ENCODE peak calls at places on chromosomes 11 and 22, in six cellular contexts. I, Z, P, G, B and D are unnamed samples.

GRCh38 chr11:12019337-12019736 is 10.9 kb upstream of the DKK3 start:
- DNase-seq in B (peak; percentile 61), P (peak; percentile 87), G (no peak), Z (no peak), I (no peak), D (no peak)

GRCh38 chr11:1516273-1517067 is 29.9 kb upstream of the MOB2 start:
- DNase-seq in Z (peak; percentile 13), G (no peak), I (no peak), B (no peak), P (peak; percentile 61), D (no peak)

GRCh38 chr11:74468058-74468457 is 709 bp upstream of the KCNE3 start:
- DNase-seq in B (no peak), P (no peak), G (no peak), Z (no peak), I (peak; percentile 71), D (no peak)

GRCh38 chr11:19060629-19061028 is at the start of gene MRGPRX2:
- DNase-seq in B (no peak), Z (no peak), P (no peak), I (no peak), G (no peak), D (no peak)

GRCh38 chr11:128796275-128796674 is 70.8 kb downstream of the KCNJ1 start:
- DNase-seq in I (no peak), Z (no peak), B (no peak), P (peak; percentile 79), G (no peak), D (no peak)

GRCh38 chr11:37504925-37505324 is 906.9 kb upstream of the RAG2 start:
- DNase-seq in P (peak; percentile 95), B (no peak), Z (no peak), G (no peak), I (no peak), D (no peak)

GRCh38 chr22:19972251-19972650 is 30.6 kb upstream of the TXNRD2 start:
- DNase-seq in G (no peak), B (no peak), I (no peak), P (no peak), Z (no peak), D (no peak)

GRCh38 chr22:46521994-46522393 is 15.4 kb downstream of the CELSR1 start:
- DNase-seq in I (no peak), G (no peak), B (no peak), P (no peak), Z (no peak), D (no peak)

GRCh38 chr11:93537022-93537421 is 6.2 kb downstream of the SMCO4 start:
- DNase-seq in B (peak; percentile 75), I (no peak), P (no peak), Z (no peak), G (peak; percentile 52), D (peak; percentile 67)

GRCh38 chr22:28442951-28443876 is 236.4 kb downstream of the TTC28 start:
- DNase-seq in I (peak; percentile 39), B (peak; percentile 72), Z (peak; percentile 63), G (peak; percentile 70), P (peak; percentile 76), D (peak; percentile 78)

GRCh38 chr22:19877626-19878339 is 23.1 kb upstream of the GNB1L start:
- DNase-seq in G (peak; percentile 10), Z (peak; percentile 15), B (peak; percentile 31), P (peak; percentile 58), I (no peak), D (no peak)

DNA sequence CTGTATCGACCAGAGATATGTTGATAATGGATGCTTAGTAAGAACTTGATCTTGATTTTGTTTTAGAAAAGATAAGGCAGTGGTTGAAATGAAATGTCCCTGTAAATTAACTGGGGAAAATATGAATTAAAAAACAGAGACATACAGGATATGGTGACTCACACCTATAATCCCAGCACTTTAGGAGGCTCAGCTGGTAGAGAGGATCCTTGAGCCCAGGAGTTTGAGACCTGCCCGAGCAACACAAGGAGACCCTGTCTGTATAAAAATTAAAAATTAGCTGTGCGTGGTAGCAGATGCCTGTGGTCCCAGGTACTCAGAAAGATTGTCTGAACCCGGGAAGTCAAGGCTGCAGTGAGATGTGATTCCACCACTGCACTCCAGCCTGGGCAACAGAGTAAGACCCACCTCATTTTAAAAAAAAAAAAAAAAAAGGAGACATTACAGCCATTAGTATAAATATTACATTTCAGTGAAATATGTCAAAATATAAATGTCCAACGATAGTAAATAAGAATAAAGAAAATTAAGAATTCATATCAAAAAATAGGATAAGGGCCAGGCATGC is 4.6 kb downstream of the PICALM start:
- DNase-seq in B (no peak), P (peak; percentile 54), G (no peak), I (peak; percentile 26), Z (no peak), D (no peak)
- H3K4me3 ChIP-seq in B (peak overlapping the region; percentile 81), P (no peak overlapping the region), G (peak overlapping the region; percentile 100), I (peak overlapping the region; percentile 19), Z (no peak overlapping the region), D (peak overlapping the region; percentile 92)

GRCh38 chr22:37232140-37232998 is 11.7 kb downstream of the RAC2 start:
- DNase-seq in B (no peak), G (no peak), Z (no peak), I (no peak), P (no peak), D (no peak)
- H3K4me3 ChIP-seq in B (no peak overlapping the region), G (no peak overlapping the region), Z (no peak overlapping the region), I (no peak overlapping the region), P (no peak overlapping the region), D (no peak overlapping the region)

DNA sequence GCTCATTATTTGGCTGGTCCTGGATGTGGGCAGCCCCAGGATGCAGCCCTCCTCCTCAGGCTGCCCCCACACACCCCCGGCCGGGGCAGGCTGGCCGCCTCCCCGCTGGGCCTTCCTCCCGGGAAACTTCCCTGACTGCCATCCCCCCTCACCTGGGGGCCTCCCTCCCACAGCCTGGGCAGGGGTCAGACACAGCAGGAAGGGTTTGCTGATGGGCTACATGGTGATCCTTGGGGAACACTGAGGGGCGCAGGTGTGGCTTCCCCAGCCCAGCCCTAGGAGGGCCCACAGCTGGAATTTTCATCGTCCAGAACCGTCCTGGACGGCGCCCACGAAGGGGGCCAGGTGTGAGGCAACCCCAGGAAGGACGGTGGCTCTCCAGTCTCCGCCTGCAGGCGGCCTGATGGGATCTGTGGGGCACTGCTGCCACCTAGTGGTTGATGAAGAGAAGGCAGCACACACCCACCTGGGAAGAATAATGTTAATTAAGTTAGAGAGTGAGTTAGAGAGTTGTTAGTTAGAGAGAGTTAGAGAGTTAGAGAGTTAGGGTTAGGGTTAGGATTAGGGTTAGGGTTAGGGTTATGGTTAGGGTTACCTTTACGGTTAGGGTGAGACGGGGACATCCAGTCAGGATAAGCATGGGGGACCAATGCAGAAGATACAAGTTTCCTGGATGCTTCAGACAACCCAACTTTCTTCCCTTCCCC is 75.9 kb upstream of the PRR5 start:
- DNase-seq in B (peak; percentile 80), P (peak; percentile 45), G (peak; percentile 28), I (peak; percentile 70), Z (peak; percentile 75), D (peak; percentile 63)
- H3K4me3 ChIP-seq in B (no peak overlapping the region), P (no peak overlapping the region), G (no peak overlapping the region), I (no peak overlapping the region), Z (no peak overlapping the region), D (no peak overlapping the region)

DNA sequence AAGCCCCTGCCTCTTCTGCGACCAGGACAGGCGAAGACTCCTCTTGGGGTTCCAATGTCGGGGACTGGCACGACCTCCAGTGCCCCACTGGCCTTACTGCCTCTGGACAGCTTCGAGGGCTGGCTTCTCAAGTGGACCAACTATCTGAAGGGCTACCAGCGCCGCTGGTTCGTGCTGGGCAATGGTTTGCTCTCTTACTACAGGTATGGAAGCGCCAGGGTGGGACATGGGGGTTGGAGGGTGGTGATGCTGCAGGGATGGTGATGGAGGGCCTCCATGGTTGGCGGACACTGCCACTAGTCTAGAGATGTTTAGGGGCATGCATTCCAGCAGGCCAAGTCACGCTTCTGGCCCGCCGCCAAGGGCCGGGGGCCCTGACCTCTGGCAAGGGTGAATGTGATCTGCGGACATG is 683 bp downstream of the OSBP2 start:
- DNase-seq in B (peak; percentile 70), I (no peak), P (no peak), G (no peak), Z (peak; percentile 39), D (no peak)
- H3K4me3 ChIP-seq in B (peak overlapping the region; percentile 84), I (no peak overlapping the region), P (peak overlapping the region; percentile 61), G (peak overlapping the region; percentile 64), Z (peak overlapping the region; percentile 55), D (peak overlapping the region; percentile 61)

DNA sequence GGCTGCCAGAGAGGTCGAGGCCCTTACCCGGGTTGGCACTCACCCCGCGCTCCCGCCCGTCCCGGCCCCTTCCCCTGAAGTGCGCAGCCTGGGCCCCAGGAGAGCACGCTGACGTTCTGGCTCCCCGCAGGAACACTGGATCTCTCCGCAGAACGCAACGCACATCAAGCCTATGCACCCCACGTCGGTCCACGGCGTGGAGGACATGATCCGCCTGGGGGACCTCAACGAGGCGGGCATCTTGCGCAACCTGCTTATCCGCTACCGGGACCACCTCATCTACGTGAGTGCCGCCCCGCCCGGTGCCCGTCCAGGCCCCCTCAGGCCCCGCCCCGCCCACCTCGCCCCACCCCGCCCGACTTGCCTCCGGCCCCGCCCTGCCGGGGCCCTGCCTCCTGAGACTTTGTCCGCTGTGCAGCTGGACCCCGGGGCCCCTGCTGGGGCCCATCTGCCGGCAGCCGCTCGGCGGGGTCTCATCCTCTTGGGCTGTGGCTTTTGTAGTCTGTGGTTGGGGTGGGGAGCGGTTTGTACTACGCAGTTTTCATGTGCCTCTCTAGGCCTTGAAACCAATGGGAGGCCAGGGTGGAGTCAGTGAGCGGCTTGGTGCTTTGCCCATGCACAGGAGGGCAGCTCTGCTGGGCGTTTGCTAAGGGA is 19.7 kb downstream of the MYO7A start:
- DNase-seq in B (no peak), P (no peak), G (no peak), Z (no peak), I (peak; percentile 95), D (no peak)
- H3K4me3 ChIP-seq in B (no peak overlapping the region), P (no peak overlapping the region), G (no peak overlapping the region), Z (peak overlapping the region; percentile 16), I (peak overlapping the region; percentile 3), D (peak overlapping the region; percentile 22)